ENCODE peak calls at places on chromosomes 12 and 14, in four cellular contexts. J, Q, I and H are unnamed samples.

GRCh38 chr14:75294649-75295033 is 16.0 kb downstream of the FOS start:
- DNase-seq in I (no peak), Q (peak), J (peak), H (no peak)

GRCh38 chr12:50458606-50459005 is 46.2 kb upstream of the DIP2B start:
- DNase-seq in J (no peak), Q (no peak), I (no peak), H (no peak)

GRCh38 chr14:102824832-102825231 is 47.6 kb downstream of the TRAF3 start:
- DNase-seq in Q (no peak), J (peak), I (peak), H (peak)

GRCh38 chr12:24360057-24360456 is 410.6 kb upstream of the SOX5 start:
- DNase-seq in Q (no peak), J (no peak), I (no peak), H (no peak)

GRCh38 chr14:101367421-101368261 is 193.7 kb upstream of the DIO3 start:
- DNase-seq in Q (no peak), J (no peak), I (no peak), H (no peak)

GRCh38 chr12:89326260-89327040 is 25.9 kb downstream of the DUSP6 start:
- DNase-seq in Q (no peak), I (no peak), J (no peak), H (no peak)

GRCh38 chr14:52977798-52978197 is 26.9 kb upstream of the FERMT2 start:
- DNase-seq in Q (peak), J (no peak), I (no peak), H (no peak)

GRCh38 chr12:89344043-89344861 is 8.0 kb downstream of the DUSP6 start:
- DNase-seq in I (no peak), Q (no peak), J (no peak), H (no peak)

GRCh38 chr14:24965934-24966593 is 83.9 kb downstream of the STXBP6 start:
- DNase-seq in I (peak), J (no peak), Q (no peak), H (peak)

GRCh38 chr12:128783129-128783574 is 40.6 kb downstream of the SLC15A4 start:
- DNase-seq in J (no peak), I (no peak), Q (no peak), H (no peak)

GRCh38 chr12:99154264-99154982 is 493.1 kb upstream of the GARIN6 start:
- DNase-seq in Q (no peak), I (no peak), J (no peak), H (no peak)

GRCh38 chr14:21102472-21103164 is 1.8 kb downstream of the TMEM253 start:
- DNase-seq in I (no peak), J (peak), Q (peak), H (no peak)

GRCh38 chr12:2891240-2892053 is 756 bp downstream of the TULP3 start:
- DNase-seq in J (peak), Q (peak), I (peak), H (peak)

GRCh38 chr12:64990991-64991570 is 130.0 kb downstream of the WIF1 start:
- DNase-seq in J (no peak), Q (no peak), I (no peak), H (no peak)

GRCh38 chr14:44966601-44967336 is 4.8 kb downstream of the TOGARAM1 start:
- DNase-seq in J (no peak), Q (no peak), I (no peak), H (no peak)

GRCh38 chr12:104291867-104292524 is 11.5 kb upstream of the EID3 start:
- DNase-seq in Q (no peak), J (no peak), I (no peak), H (no peak)

GRCh38 chr14:23067847-23068791 is 10.8 kb upstream of the CDH24 start:
- DNase-seq in Q (no peak), J (no peak), I (no peak), H (no peak)

GRCh38 chr12:24586293-24586692 is 362.6 kb downstream of the BCAT1 start:
- DNase-seq in Q (no peak), J (no peak), I (no peak), H (no peak)

GRCh38 chr14:105849933-105850626 is 323.7 kb downstream of the TMEM121 start:
- DNase-seq in J (no peak), Q (no peak), I (no peak), H (no peak)

GRCh38 chr12:54631988-54632728 is 2.5 kb downstream of the LACRT start:
- DNase-seq in Q (no peak), J (no peak), I (no peak), H (no peak)